ENCODE peak calls at places on chromosome 21, in six cellular contexts. N is IMR-90, V is H9, D is mesenchymal stem cell, R is trophoblast cell, O is H1. X is an unnamed sample.

GRCh38 chr21:43648171-43648570 is 11.1 kb downstream of the HSF2BP start:
- DNase-seq in N (no peak), O (no peak), V (no peak), D (no peak), R (no peak), X (no peak)

GRCh38 chr21:44377201-44377921 is 23.9 kb downstream of the TRPM2 start:
- DNase-seq in R (no peak), N (no peak), O (no peak), D (no peak), V (peak), X (no peak)

GRCh38 chr21:45167796-45168222 is 93.4 kb downstream of the ADARB1 start:
- DNase-seq in O (no peak), N (peak), R (no peak), V (no peak), D (no peak), X (no peak)

GRCh38 chr21:37555672-37556261 is 189.2 kb downstream of the DYRK1A start:
- DNase-seq in O (no peak), D (no peak), V (no peak), R (no peak), N (no peak), X (no peak)

GRCh38 chr21:37155216-37155615 is 82.2 kb downstream of the TTC3 start:
- DNase-seq in N (peak), O (no peak), V (no peak), R (no peak), D (no peak), X (no peak)

GRCh38 chr21:43938751-43939442 is 73.2 kb upstream of the TRAPPC10 start:
- DNase-seq in O (peak), D (peak), N (peak), R (peak), V (peak), X (peak)

GRCh38 chr21:37342046-37342632 is 24.4 kb upstream of the DYRK1A start:
- DNase-seq in R (no peak), V (no peak), D (no peak), O (no peak), N (no peak), X (no peak)

GRCh38 chr21:14259669-14260458 is 43.9 kb downstream of the RBM11 start:
- DNase-seq in V (no peak), N (peak), D (peak), O (no peak), R (peak), X (peak)

GRCh38 chr21:28769683-28770082 is 223.0 kb downstream of the LTN1 start:
- DNase-seq in N (no peak), R (peak), O (no peak), V (no peak), D (peak), X (no peak)

GRCh38 chr21:20627594-20627993 is 370.6 kb upstream of the NCAM2 start:
- DNase-seq in O (no peak), R (no peak), V (peak), D (no peak), N (no peak), X (no peak)

GRCh38 chr21:44982558-44983244 is 42.9 kb downstream of the SLX9 start:
- DNase-seq in R (peak), N (peak), O (no peak), V (no peak), D (peak), X (no peak)

GRCh38 chr21:41142051-41142795 is 25.7 kb upstream of the BACE2 start:
- DNase-seq in D (no peak), N (peak), V (peak), O (no peak), R (peak), X (no peak)

GRCh38 chr21:33441489-33442477 is 38.0 kb downstream of the TMEM50B start:
- DNase-seq in D (peak), R (peak), V (no peak), N (peak), O (no peak), X (no peak)

GRCh38 chr21:45867041-45867630 is 114.4 kb upstream of the COL6A1 start:
- DNase-seq in D (no peak), O (no peak), R (no peak), N (no peak), V (no peak), X (no peak)

GRCh38 chr21:17441370-17441769 is 71.5 kb upstream of the CXADR start:
- DNase-seq in N (peak), R (no peak), D (no peak), O (no peak), V (no peak), X (no peak)

GRCh38 chr21:45054162-45054926 is 20.0 kb upstream of the ADARB1 start:
- DNase-seq in V (peak), R (no peak), O (no peak), N (no peak), D (no peak), X (no peak)

GRCh38 chr21:34844924-34845238 is 176.1 kb downstream of the CLIC6 start:
- DNase-seq in N (no peak), D (no peak), R (no peak), V (no peak), O (no peak), X (no peak)

GRCh38 chr21:22490044-22490443 is 1491.8 kb downstream of the NCAM2 start:
- DNase-seq in V (no peak), N (no peak), O (no peak), D (no peak), R (no peak), X (no peak)

GRCh38 chr21:45266518-45267389 is 20.9 kb downstream of the POFUT2 start:
- DNase-seq in V (peak), R (no peak), N (no peak), O (no peak), D (peak), X (no peak)

DNA sequence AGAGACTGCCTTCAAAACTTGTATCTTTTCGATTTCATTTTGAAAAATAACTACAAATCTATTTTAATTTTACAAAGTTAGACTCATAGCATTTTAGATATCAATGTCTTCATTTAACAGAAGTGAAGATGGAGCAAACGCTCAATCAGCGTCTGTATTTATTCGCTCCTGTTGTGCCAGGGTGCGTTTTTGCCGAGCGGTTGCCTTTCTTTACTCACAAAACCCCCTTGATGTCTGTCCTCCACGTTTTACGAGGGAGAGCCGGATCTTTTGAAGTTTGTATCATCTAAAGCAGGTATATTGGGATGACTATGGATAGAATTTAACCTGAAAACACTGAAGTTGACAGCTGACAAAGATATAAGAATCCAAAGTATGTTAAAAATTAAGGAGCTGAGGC is 44.6 kb downstream of the MRPL39 start:
- DNase-seq in V (no peak), O (no peak), R (no peak), D (no peak), N (no peak), X (no peak)
- H3K14ac ChIP-seq in V (no peak), O (no peak), R (no peak), D (no peak), N (peak), X (no peak)

DNA sequence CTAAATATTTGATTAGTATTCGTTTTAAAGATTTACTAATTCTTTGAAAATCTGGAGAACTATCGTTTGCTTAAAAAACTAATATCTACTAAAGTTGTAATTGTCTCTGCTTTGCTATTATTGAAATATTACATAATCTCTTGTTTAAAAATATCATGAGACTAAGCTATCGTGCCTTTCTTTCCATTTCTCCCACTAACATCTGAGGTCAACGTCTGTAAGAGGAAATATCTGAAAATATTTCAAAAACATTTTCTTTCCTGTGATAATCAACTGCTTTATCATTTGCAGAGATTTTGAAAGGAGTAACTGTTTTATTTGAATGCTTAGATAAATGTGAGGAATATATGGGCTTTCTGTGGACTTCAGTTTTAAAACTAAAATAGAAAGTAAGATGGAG is 694.1 kb downstream of the USP25 start:
- DNase-seq in D (no peak), N (no peak), R (no peak), V (no peak), O (no peak), X (no peak)
- H3K4me2 ChIP-seq in D (no peak), N (no peak), R (no peak), V (no peak), O (no peak), X (no peak)

GRCh38 chr21:42285569-42286245 is 29.5 kb downstream of the TFF3 start:
- DNase-seq in O (no peak), V (no peak), N (no peak), D (no peak), R (no peak), X (no peak)
- H3K14ac ChIP-seq in O (no peak), V (no peak), N (no peak), D (no peak), R (no peak), X (no peak)

DNA sequence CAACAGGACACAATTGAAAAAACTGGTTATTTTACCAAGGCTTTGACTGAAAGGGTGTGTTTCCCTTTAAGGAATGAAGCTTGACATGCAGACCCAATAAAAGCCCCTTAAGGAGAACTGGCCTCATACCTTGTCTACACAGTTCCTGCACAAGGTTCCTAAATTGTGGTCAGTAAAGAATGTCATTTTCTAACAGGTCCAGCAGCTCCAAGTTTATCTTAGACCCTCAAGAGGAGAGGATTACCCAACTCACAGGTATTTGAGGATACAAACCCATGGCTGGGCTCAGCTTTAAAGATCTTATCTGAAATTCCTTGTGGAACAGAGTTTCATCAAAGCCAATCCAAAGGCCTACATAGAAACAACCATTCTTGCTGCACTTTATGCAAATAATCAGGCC is 31.4 kb upstream of the CBR3 start:
- DNase-seq in V (no peak), O (no peak), N (no peak), R (peak), D (no peak), X (no peak)
- H3K4me2 ChIP-seq in V (no peak), O (no peak), N (no peak), R (no peak), D (no peak), X (no peak)

DNA sequence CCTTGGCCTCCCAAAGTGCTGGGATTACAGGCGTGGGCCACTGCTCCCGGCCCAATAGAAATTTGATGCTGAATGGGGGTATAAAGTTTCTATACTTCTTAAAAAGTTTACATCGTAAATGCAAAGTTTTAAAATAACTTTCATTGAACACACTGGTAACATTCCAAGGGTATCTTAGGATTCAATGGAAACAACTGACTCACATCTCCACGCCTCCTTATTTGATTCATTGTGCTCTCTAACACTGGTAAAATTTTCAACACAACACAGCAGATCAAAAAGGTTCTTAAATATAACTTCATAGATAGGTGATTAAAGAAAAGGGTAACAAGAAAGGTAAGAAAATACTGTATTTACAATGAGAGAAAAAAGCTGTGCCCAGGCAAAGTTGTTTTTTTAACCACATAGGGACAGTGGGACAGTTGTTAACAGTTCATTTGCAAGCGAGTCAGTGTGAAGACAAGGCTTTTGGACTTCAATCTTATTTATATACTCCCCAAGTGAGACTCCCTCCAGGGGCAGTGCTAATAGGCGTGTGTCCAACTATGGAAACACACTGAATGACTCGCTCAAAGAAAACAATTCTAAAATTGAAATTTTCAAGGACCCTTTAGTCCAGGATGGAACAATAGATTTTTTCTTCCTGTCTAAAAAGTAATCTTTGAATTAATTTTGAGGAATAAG is 140.5 kb downstream of the TIAM1 start:
- DNase-seq in N (peak), V (no peak), O (no peak), R (no peak), D (no peak), X (no peak)
- H3K14ac ChIP-seq in N (no peak), V (no peak), O (no peak), R (no peak), D (no peak), X (no peak)